ENCODE peak calls at places on chromosome 1, in six cellular contexts. V is choroid plexus epithelial cell, M is neural progenitor cell, Z is fibroblast of pulmonary artery, P is lower lobe of right lung, L is WTC11. J is an unnamed sample.

GRCh38 chr1:43415901-43416300 is 26.2 kb downstream of the SZT2 start:
- DNase-seq in P (no peak), Z (no peak), L (no peak), V (no peak), M (no peak), J (no peak)

GRCh38 chr1:185694081-185694480 is 40.1 kb upstream of the HMCN1 start:
- DNase-seq in P (no peak), L (no peak), V (peak; percentile 58), M (no peak), Z (no peak), J (no peak)

GRCh38 chr1:107640207-107640606 is 324.8 kb downstream of the VAV3 start:
- DNase-seq in P (peak; percentile 41), L (no peak), V (no peak), M (no peak), Z (no peak), J (no peak)

GRCh38 chr1:27135920-27136551 is 18.9 kb downstream of the SLC9A1 start:
- DNase-seq in L (peak; percentile 43), Z (no peak), M (peak; percentile 60), V (no peak), P (no peak), J (no peak)

GRCh38 chr1:117646007-117646913 is 40.4 kb downstream of the TENT5C start:
- DNase-seq in Z (peak; percentile 39), V (peak; percentile 34), P (no peak), M (no peak), L (no peak), J (peak; percentile 83)

GRCh38 chr1:234631721-234632125 is 21.7 kb upstream of the IRF2BP2 start:
- DNase-seq in Z (peak; percentile 98), P (no peak), L (no peak), V (peak; percentile 94), M (no peak), J (no peak)

GRCh38 chr1:61334718-61335589 is 252.6 kb downstream of the NFIA start:
- DNase-seq in P (no peak), L (no peak), Z (peak; percentile 81), M (no peak), V (no peak), J (peak; percentile 86)

GRCh38 chr1:145979746-145980435 is 15.4 kb downstream of the POLR3GL start:
- DNase-seq in P (no peak), L (no peak), V (peak; percentile 58), Z (peak; percentile 61), M (no peak), J (peak; percentile 78)

GRCh38 chr1:150596095-150596892 is 16.9 kb upstream of the MCL1 start:
- DNase-seq in M (no peak), V (no peak), Z (peak; percentile 35), P (no peak), L (no peak), J (no peak)

GRCh38 chr1:2108877-2109580 is 58.8 kb downstream of the PRKCZ start:
- DNase-seq in V (no peak), P (no peak), Z (no peak), M (no peak), L (no peak), J (no peak)

GRCh38 chr1:180800945-180801344 is 111.8 kb upstream of the KIAA1614 start:
- DNase-seq in P (no peak), M (no peak), L (no peak), V (no peak), Z (no peak), J (no peak)

GRCh38 chr1:183670169-183670568 is 17.1 kb upstream of the APOBEC4 start:
- DNase-seq in Z (no peak), M (no peak), L (no peak), V (peak; percentile 20), P (no peak), J (no peak)
- TF ChIP-seq CTCF in Z (peak; percentile 24), M (no peak), L (no peak), V (peak; percentile 36), P (no peak), J (no peak)

DNA sequence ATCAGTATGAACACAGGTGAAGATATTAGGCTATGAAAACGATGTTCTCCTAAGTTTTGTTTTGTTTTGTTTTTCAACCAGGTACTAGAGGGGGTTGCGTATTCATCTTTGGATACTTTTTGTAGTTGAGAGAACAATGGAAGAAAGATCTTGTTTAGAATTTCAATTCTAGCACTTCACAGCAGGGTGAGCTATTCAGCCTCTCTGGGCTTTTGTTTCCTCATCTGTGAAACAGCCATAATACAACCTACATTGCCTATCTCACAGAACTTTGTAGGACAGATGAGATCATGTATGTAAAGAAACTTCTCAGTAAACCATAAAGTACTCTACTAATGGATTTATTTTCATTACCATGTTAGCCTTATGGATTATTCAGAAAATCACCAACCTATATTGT is 199.5 kb downstream of the GPATCH2 start:
- DNase-seq in L (no peak), Z (peak; percentile 5), P (no peak), V (peak; percentile 23), M (no peak), J (no peak)
- TF ChIP-seq CTCF in L (no peak), Z (no peak), P (no peak), V (peak; percentile 44), M (no peak), J (no peak)

GRCh38 chr1:31739281-31739853 is 24.8 kb downstream of the ADGRB2 start:
- DNase-seq in L (peak; percentile 62), V (no peak), M (peak; percentile 45), P (no peak), Z (no peak), J (no peak)
- TF ChIP-seq CTCF in L (no peak), V (no peak), M (no peak), P (no peak), Z (no peak), J (no peak)

GRCh38 chr1:175221548-175222175 is 29.1 kb upstream of the KIAA0040 start:
- DNase-seq in L (peak; percentile 63), M (peak; percentile 60), Z (peak; percentile 7), V (no peak), P (peak; percentile 53), J (no peak)
- TF ChIP-seq CTCF in L (no peak), M (peak; percentile 14), Z (no peak), V (no peak), P (peak; percentile 44), J (peak; percentile 8)

DNA sequence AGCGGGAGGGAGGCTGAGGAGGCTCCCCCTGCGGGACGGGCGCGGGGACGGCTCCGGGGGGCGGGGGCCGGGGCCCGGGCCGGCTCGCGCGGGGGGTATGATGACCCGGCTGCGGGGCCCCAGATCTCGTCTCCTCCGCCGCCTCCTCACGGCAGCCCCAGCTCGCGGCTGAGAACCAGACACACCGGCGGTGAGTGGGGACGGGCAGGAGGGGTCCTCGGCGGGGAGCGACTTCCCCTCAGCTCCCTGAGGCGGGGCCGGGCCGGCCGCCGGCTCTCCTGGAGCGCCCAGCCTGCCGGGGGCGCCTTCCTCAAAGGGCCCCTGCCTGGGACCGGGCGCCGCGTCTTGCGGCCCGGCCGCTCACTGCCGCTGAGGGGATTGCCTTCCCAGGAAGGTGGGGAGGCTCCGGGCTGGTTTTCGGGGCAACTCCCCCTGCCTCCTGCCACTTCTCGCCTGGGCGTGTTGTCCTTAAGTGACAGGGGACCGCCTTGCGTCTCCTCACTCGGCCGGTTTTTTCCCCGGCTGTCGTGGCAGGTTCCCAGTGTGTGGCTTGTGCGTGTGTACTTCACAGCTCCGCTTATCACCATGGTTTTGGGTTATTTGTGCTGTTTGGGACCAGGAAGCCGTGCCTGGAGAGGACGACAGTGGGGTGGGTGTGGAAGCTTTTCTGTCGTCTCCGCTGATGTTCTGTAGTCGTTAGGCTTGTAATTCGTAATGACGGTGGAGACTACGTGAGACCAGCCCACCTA is 800 bp downstream of the HIPK1 start:
- DNase-seq in Z (peak; percentile 44), L (no peak), M (peak; percentile 73), V (peak; percentile 36), P (peak; percentile 78), J (peak; percentile 79)
- TF ChIP-seq CTCF in Z (no peak), L (peak; percentile 17), M (peak; percentile 29), V (no peak), P (no peak), J (no peak)

GRCh38 chr1:115476616-115477015 is 138.6 kb upstream of the NGF start:
- DNase-seq in L (no peak), M (no peak), Z (no peak), V (peak; percentile 26), P (no peak), J (no peak)
- TF ChIP-seq CTCF in L (no peak), M (no peak), Z (no peak), V (peak; percentile 34), P (no peak), J (no peak)

GRCh38 chr1:9101510-9102146 is 27.3 kb downstream of the GPR157 start:
- DNase-seq in M (peak; percentile 80), P (no peak), Z (peak; percentile 71), L (peak; percentile 68), V (peak; percentile 83), J (peak; percentile 72)
- TF ChIP-seq CTCF in M (peak; percentile 74), P (peak; percentile 42), Z (peak; percentile 85), L (peak; percentile 50), V (peak; percentile 92), J (peak; percentile 72)

DNA sequence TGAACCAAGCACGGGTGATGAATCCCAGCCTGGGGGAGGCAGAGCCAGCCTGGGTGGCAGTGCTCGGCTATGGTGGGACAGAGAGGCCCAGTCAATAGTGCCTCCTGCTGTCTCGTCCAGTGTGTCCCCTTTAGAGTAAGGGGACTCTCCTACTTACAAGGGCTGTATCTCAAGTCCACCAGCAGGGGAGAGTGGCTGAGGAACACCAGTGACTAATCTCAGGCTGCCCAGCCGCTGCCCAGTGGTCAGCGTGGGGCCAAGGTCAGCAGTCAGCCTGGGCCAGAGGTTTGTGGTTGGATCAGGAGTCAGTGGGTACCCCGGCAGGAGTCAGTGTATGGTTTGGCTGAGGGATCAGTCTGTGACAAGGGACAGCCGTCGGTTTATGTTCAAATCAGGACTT is 109.2 kb upstream of the RUNX3 start:
- DNase-seq in L (no peak), P (no peak), Z (no peak), V (no peak), M (no peak), J (no peak)
- TF ChIP-seq CTCF in L (no peak), P (no peak), Z (no peak), V (peak; percentile 25), M (peak; percentile 19), J (no peak)

DNA sequence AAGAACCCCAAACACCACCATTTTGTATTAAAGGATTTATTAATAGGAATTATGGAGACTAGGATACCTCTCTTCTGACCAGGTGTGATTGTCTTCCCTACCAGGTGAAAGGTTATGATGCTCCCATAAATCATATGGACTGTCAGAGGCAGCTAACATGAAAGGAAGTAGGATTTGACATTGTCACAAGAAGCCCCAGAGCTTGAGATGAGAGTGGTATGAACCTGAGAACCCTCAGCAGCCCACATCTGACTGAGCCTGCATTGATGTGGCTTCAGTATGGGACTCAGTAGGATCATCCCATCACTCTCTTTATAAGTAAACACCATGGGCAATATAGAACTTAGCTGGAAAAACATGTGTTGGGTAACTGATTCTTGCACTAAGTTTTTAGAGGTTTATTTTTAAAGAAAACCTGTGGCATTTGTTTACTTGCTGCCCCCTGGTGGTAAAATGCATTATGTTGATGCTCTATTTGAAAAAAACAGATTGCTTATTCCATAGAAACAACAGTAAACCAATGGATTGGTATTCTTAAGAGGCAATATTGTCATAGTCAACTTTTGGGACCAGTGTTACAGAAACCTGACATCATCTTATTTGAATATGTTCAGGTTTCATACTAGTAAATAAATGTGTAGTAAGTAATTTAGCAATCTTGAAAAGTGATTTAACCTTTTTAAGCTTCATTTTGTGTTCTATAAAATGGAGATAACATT is 16.6 kb upstream of the CACYBP start:
- DNase-seq in V (peak; percentile 79), P (no peak), L (no peak), M (peak; percentile 62), Z (peak; percentile 80), J (no peak)
- TF ChIP-seq CTCF in V (peak; percentile 61), P (peak; percentile 73), L (peak; percentile 64), M (peak; percentile 85), Z (peak; percentile 62), J (peak; percentile 67)

GRCh38 chr1:36096500-36097412 is 8.1 kb downstream of the ADPRS start:
- DNase-seq in M (peak; percentile 66), P (no peak), Z (no peak), V (no peak), L (peak; percentile 71), J (no peak)
- TF ChIP-seq CTCF in M (peak; percentile 36), P (no peak), Z (no peak), V (peak; percentile 31), L (no peak), J (no peak)